ENCODE peak calls at places on chromosome 6, in ten cellular contexts. M, N, U, G, X, O, P, J, S and Y are unnamed samples.

GRCh38 chr6:159969921-159970320 is 1.0 kb downstream of the IGF2R start:
- DNase-seq in M (no peak), X (no peak), S (no peak), N (peak; percentile 85), O (peak; percentile 58), J (no peak), P (peak; percentile 79), U (no peak), G (peak; percentile 66), Y (peak; percentile 82)

GRCh38 chr6:116564296-116564695 is 7.0 kb upstream of the RWDD1 start:
- DNase-seq in O (no peak), J (no peak), M (no peak), S (no peak), X (no peak), N (no peak), P (no peak), U (no peak), G (no peak), Y (no peak)

GRCh38 chr6:100230115-100230975 is 234.4 kb downstream of the SIM1 start:
- DNase-seq in J (no peak), U (no peak), G (no peak), P (no peak), S (no peak), O (no peak), N (peak; percentile 32), M (no peak), X (no peak), Y (no peak)

GRCh38 chr6:159594750-159595117 is 98.3 kb downstream of the SOD2 start:
- DNase-seq in S (peak; percentile 11), P (peak; percentile 73), G (peak; percentile 70), M (no peak), X (no peak), O (peak; percentile 10), J (no peak), U (no peak), N (peak; percentile 81), Y (no peak)

GRCh38 chr6:29995346-29995777 is 53.0 kb downstream of the HLA-A start:
- DNase-seq in G (peak; percentile 69), U (no peak), O (no peak), N (peak; percentile 75), X (no peak), M (no peak), J (no peak), P (peak; percentile 34), S (no peak), Y (no peak)

GRCh38 chr6:1715336-1715735 is 105.6 kb downstream of the FOXC1 start:
- DNase-seq in M (no peak), U (no peak), P (no peak), N (no peak), S (no peak), G (no peak), X (no peak), O (no peak), J (no peak), Y (no peak)

GRCh38 chr6:8530775-8531435 is 95.6 kb upstream of the SLC35B3 start:
- DNase-seq in J (no peak), O (no peak), X (no peak), G (no peak), P (peak; percentile 1), U (no peak), N (peak; percentile 15), M (no peak), S (no peak), Y (no peak)

GRCh38 chr6:20137837-20138236 is 74.4 kb downstream of the MBOAT1 start:
- DNase-seq in M (no peak), U (no peak), J (no peak), N (no peak), X (no peak), G (no peak), S (no peak), P (no peak), O (no peak), Y (no peak)

GRCh38 chr6:16523550-16524379 is 237.5 kb downstream of the ATXN1 start:
- DNase-seq in U (no peak), J (no peak), X (peak; percentile 74), M (no peak), S (no peak), N (peak; percentile 93), G (no peak), O (no peak), P (peak; percentile 75), Y (no peak)

GRCh38 chr6:47310131-47310480 is 401 bp upstream of the TNFRSF21 start:
- DNase-seq in N (no peak), G (no peak), S (no peak), J (no peak), O (no peak), P (no peak), X (no peak), M (no peak), U (no peak), Y (no peak)
- TF ChIP-seq CTCF in N (no peak), G (no peak), S (no peak), J (no peak), O (no peak), P (no peak), X (no peak), M (no peak), U (peak; percentile 17), Y (no peak)

GRCh38 chr6:14455442-14455841 is 337.9 kb downstream of the CD83 start:
- DNase-seq in J (no peak), U (no peak), M (no peak), X (no peak), N (no peak), S (no peak), O (no peak), P (no peak), G (no peak), Y (no peak)

GRCh38 chr6:14452567-14453527 is 335.3 kb downstream of the CD83 start:
- DNase-seq in G (no peak), X (no peak), J (peak; percentile 57), O (no peak), M (no peak), U (peak; percentile 28), S (no peak), N (no peak), P (no peak), Y (no peak)

GRCh38 chr6:14455942-14456648 is 338.5 kb downstream of the CD83 start:
- DNase-seq in G (no peak), J (no peak), U (no peak), S (no peak), P (no peak), N (no peak), O (no peak), M (no peak), X (no peak), Y (no peak)

GRCh38 chr6:14453712-14454466 is 336.3 kb downstream of the CD83 start:
- DNase-seq in P (no peak), N (no peak), X (no peak), U (no peak), M (no peak), J (no peak), O (no peak), G (no peak), S (no peak), Y (no peak)

GRCh38 chr6:14454467-14454763 is 336.8 kb downstream of the CD83 start:
- DNase-seq in G (peak; percentile 24), P (no peak), X (no peak), M (no peak), J (peak; percentile 38), S (no peak), U (no peak), N (no peak), O (no peak), Y (peak; percentile 79)
- TF ChIP-seq CTCF in G (no peak), P (no peak), X (no peak), M (no peak), J (no peak), S (no peak), U (no peak), N (no peak), O (no peak), Y (no peak)

GRCh38 chr6:131183427-131184095 is 48.3 kb downstream of the AKAP7 start:
- DNase-seq in G (no peak), J (no peak), M (no peak), N (no peak), U (no peak), X (no peak), P (no peak), O (no peak), S (no peak), Y (no peak)

GRCh38 chr6:131177996-131178395 is 42.7 kb downstream of the AKAP7 start:
- DNase-seq in M (no peak), O (no peak), N (peak; percentile 12), U (no peak), X (no peak), J (no peak), P (no peak), G (no peak), S (no peak), Y (no peak)

DNA sequence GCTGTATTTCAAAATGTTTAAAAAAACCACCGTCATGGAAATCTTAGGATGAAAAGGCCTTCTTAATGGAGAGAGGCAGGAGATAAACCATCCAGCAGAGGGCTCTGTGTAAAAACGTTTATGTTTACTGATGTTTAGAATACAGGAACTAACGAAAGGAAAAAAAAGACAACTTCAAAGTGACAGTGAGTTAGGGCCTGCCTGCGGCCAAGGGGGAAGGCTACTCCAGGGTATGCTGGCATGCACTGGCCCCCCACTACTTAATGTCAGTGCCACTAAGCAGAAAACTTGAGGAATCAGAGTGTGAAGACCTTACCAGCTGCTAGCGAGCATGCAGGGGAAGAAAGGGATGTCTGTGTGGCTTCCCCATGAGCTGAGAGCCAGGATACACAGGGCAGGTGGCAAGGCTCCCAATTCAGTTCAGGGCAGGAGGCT is 47.7 kb downstream of the AKAP7 start:
- DNase-seq in U (peak; percentile 64), N (peak; percentile 65), P (peak; percentile 65), M (no peak), O (peak; percentile 42), X (no peak), S (no peak), G (peak; percentile 35), J (peak; percentile 25), Y (peak; percentile 56)
- TF ChIP-seq CTCF in U (peak; percentile 52), N (peak; percentile 69), P (peak; percentile 69), M (peak; percentile 28), O (peak; percentile 48), X (peak; percentile 71), S (peak; percentile 37), G (peak; percentile 50), J (peak; percentile 63), Y (peak; percentile 11)

GRCh38 chr6:33670086-33670660 is 41.3 kb downstream of the UQCC2 start:
- DNase-seq in G (no peak), X (no peak), O (no peak), S (no peak), U (no peak), P (no peak), M (no peak), N (no peak), J (no peak), Y (no peak)

GRCh38 chr6:33670971-33671370 is 40.5 kb downstream of the UQCC2 start:
- DNase-seq in U (no peak), O (no peak), G (no peak), P (no peak), N (no peak), S (no peak), M (no peak), J (no peak), X (no peak), Y (no peak)

GRCh38 chr6:33671381-33672072 is 40.0 kb downstream of the UQCC2 start:
- DNase-seq in X (no peak), M (no peak), S (no peak), J (no peak), U (no peak), O (peak; percentile 18), N (no peak), P (no peak), G (no peak), Y (no peak)

GRCh38 chr6:33673847-33674246 is 37.7 kb downstream of the UQCC2 start:
- DNase-seq in U (no peak), N (no peak), M (no peak), J (no peak), P (no peak), G (no peak), S (no peak), X (no peak), O (no peak), Y (no peak)

GRCh38 chr6:33672808-33673207 is 38.7 kb downstream of the UQCC2 start:
- DNase-seq in M (peak; percentile 88), J (no peak), N (peak; percentile 99), P (peak; percentile 95), S (peak; percentile 70), O (peak; percentile 85), G (peak; percentile 88), U (no peak), X (peak; percentile 78), Y (peak; percentile 54)
- TF ChIP-seq CTCF in M (peak; percentile 70), J (no peak), N (peak; percentile 54), P (peak; percentile 75), S (peak; percentile 40), O (peak; percentile 38), G (peak; percentile 52), U (no peak), X (peak; percentile 70), Y (no peak)